ENCODE peak calls at places on chromosomes 5 and 9, in five cellular contexts. S, J, I, D and O are unnamed samples.

GRCh38 chr9:114336157-114336556 is 6.5 kb downstream of the ORM2 start:
- DNase-seq in S (no peak), J (no peak), I (no peak), D (no peak), O (no peak)

GRCh38 chr5:1494780-1495524 is 28.8 kb downstream of the LPCAT1 start:
- DNase-seq in S (peak; percentile 43), J (no peak), I (no peak), D (no peak), O (no peak)

GRCh38 chr5:113678924-113679575 is 165.6 kb downstream of the YTHDC2 start:
- DNase-seq in S (no peak), J (peak; percentile 43), I (no peak), D (peak; percentile 61), O (peak; percentile 44)

GRCh38 chr5:14760548-14761002 is 96.1 kb downstream of the OTULIN start:
- DNase-seq in S (no peak), J (no peak), I (no peak), D (no peak), O (no peak)

GRCh38 chr9:89318123-89319014 is at the start of gene SECISBP2:
- DNase-seq in S (peak; percentile 92), J (peak; percentile 96), I (peak; percentile 86), D (peak; percentile 98), O (peak; percentile 96)

GRCh38 chr9:33778700-33779351 is 16.5 kb upstream of the PRSS3 start:
- DNase-seq in S (peak; percentile 44), J (peak; percentile 76), I (peak; percentile 78), D (peak; percentile 70), O (peak; percentile 76)

GRCh38 chr5:71836084-71836483 is 117.0 kb downstream of the CARTPT start:
- DNase-seq in S (no peak), J (peak; percentile 12), I (no peak), D (peak; percentile 50), O (no peak)

GRCh38 chr5:58009754-58010153 is 450.1 kb downstream of the PLK2 start:
- DNase-seq in S (no peak), J (no peak), I (no peak), D (no peak), O (no peak)

GRCh38 chr5:138666226-138666742 is 86.9 kb upstream of the CTNNA1 start:
- DNase-seq in S (no peak), J (no peak), I (no peak), D (no peak), O (no peak)

GRCh38 chr5:58114324-58114723 is 345.6 kb downstream of the PLK2 start:
- DNase-seq in S (no peak), J (no peak), I (no peak), D (peak; percentile 81), O (no peak)

GRCh38 chr9:96150324-96151023 is 151.5 kb downstream of the HSD17B3 start:
- DNase-seq in S (peak; percentile 49), J (no peak), I (no peak), D (no peak), O (no peak)

GRCh38 chr9:136403538-136403914 is 3.6 kb upstream of the SNAPC4 start:
- DNase-seq in S (peak; percentile 55), J (no peak), I (peak; percentile 32), D (no peak), O (no peak)

GRCh38 chr5:120540097-120540496 is 76.0 kb downstream of the PRR16 start:
- DNase-seq in S (no peak), J (no peak), I (no peak), D (no peak), O (no peak)

GRCh38 chr9:36489453-36489852 is 83.2 kb upstream of the MELK start:
- DNase-seq in S (no peak), J (no peak), I (no peak), D (no peak), O (no peak)

GRCh38 chr9:13410566-13411031 is 131.1 kb upstream of the MPDZ start:
- DNase-seq in S (no peak), J (no peak), I (no peak), D (peak; percentile 63), O (no peak)

GRCh38 chr5:1054799-1055775 is 46.5 kb downstream of the NKD2 start:
- DNase-seq in S (no peak), J (no peak), I (no peak), D (no peak), O (no peak)

GRCh38 chr9:136074706-136075105 is 20.4 kb downstream of the NACC2 start:
- DNase-seq in S (no peak), J (no peak), I (no peak), D (no peak), O (no peak)

GRCh38 chr9:6506571-6506970 is 93.6 kb downstream of the UHRF2 start:
- DNase-seq in S (no peak), J (no peak), I (no peak), D (peak; percentile 63), O (no peak)

GRCh38 chr5:81626524-81626923 is 124.4 kb downstream of the SSBP2 start:
- DNase-seq in S (no peak), J (peak; percentile 87), I (no peak), D (peak; percentile 81), O (no peak)

GRCh38 chr9:137555179-137555578 is 3.5 kb downstream of the MRPL41 start:
- DNase-seq in S (no peak), J (no peak), I (no peak), D (no peak), O (no peak)

GRCh38 chr9:34085581-34086500 is 37.2 kb upstream of the UBAP2 start:
- DNase-seq in S (no peak), J (no peak), I (no peak), D (no peak), O (no peak)

GRCh38 chr5:150116667-150117395 is 30.5 kb upstream of the CSF1R start:
- DNase-seq in S (no peak), J (no peak), I (no peak), D (peak; percentile 80), O (no peak)

GRCh38 chr9:115349542-115349941 is 231.6 kb upstream of the TNC start:
- DNase-seq in S (no peak), J (peak; percentile 66), I (no peak), D (peak; percentile 21), O (no peak)

GRCh38 chr9:78031271-78031825 is at the start of gene GNAQ:
- DNase-seq in S (peak; percentile 38), J (no peak), I (peak; percentile 21), D (peak; percentile 65), O (peak; percentile 40)

GRCh38 chr5:141806626-141807025 is 71.6 kb downstream of the PCDH1 start:
- DNase-seq in S (no peak), J (no peak), I (no peak), D (no peak), O (no peak)